ENCODE peak calls at places on chromosomes 13 and 19, in four cellular contexts. One of them, this sample, is unnamed.

GRCh38 chr13:46165485-46166220 is 16.3 kb downstream of the LCP1 start:
- DNase-seq in psoas muscle: no peak
- DNase-seq in fibroblast of lung: no peak
- DNase-seq in thoracic aorta: no peak
- DNase-seq in this sample: peak; percentile 66

GRCh38 chr13:51804295-51805172 is 571 bp upstream of the DHRS12 start:
- DNase-seq in psoas muscle: peak; percentile 65
- DNase-seq in fibroblast of lung: peak; percentile 14
- DNase-seq in thoracic aorta: no peak
- DNase-seq in this sample: no peak

GRCh38 chr19:991174-991931 is 7.2 kb downstream of the WDR18 start:
- DNase-seq in thoracic aorta: no peak
- DNase-seq in fibroblast of lung: peak; percentile 60
- DNase-seq in psoas muscle: peak; percentile 87
- DNase-seq in this sample: no peak

GRCh38 chr19:9645466-9645865 is 24.4 kb upstream of the ZNF561 start:
- DNase-seq in fibroblast of lung: no peak
- DNase-seq in thoracic aorta: no peak
- DNase-seq in psoas muscle: no peak
- DNase-seq in this sample: no peak

GRCh38 chr13:102951808-102952207 is 106.0 kb downstream of the ERCC5 start:
- DNase-seq in fibroblast of lung: no peak
- DNase-seq in psoas muscle: no peak
- DNase-seq in thoracic aorta: no peak
- DNase-seq in this sample: no peak

GRCh38 chr19:39915101-39915847 is 19.2 kb downstream of the FCGBP start:
- DNase-seq in fibroblast of lung: no peak
- DNase-seq in psoas muscle: no peak
- DNase-seq in thoracic aorta: no peak
- DNase-seq in this sample: no peak

GRCh38 chr13:91247768-91248167 is 99.7 kb upstream of the MIR17HG start:
- DNase-seq in psoas muscle: no peak
- DNase-seq in thoracic aorta: no peak
- DNase-seq in fibroblast of lung: peak; percentile 15
- DNase-seq in this sample: no peak

GRCh38 chr13:110400786-110401533 is 93.9 kb downstream of the COL4A2 start:
- DNase-seq in psoas muscle: no peak
- DNase-seq in fibroblast of lung: peak; percentile 71
- DNase-seq in thoracic aorta: no peak
- DNase-seq in this sample: no peak

GRCh38 chr19:55537741-55538111 is 793 bp upstream of the SBK2 start:
- DNase-seq in psoas muscle: no peak
- DNase-seq in fibroblast of lung: no peak
- DNase-seq in thoracic aorta: no peak
- DNase-seq in this sample: no peak

GRCh38 chr13:106533101-106533939 is 2.1 kb downstream of the EFNB2 start:
- DNase-seq in fibroblast of lung: peak; percentile 88
- DNase-seq in psoas muscle: peak; percentile 91
- DNase-seq in thoracic aorta: no peak
- DNase-seq in this sample: peak; percentile 60

GRCh38 chr19:45778010-45778671 is 4.1 kb downstream of the DMPK start:
- DNase-seq in fibroblast of lung: no peak
- DNase-seq in psoas muscle: no peak
- DNase-seq in thoracic aorta: no peak
- DNase-seq in this sample: no peak

GRCh38 chr13:75751350-75751749 is 115.2 kb downstream of the LMO7 start:
- DNase-seq in psoas muscle: no peak
- DNase-seq in thoracic aorta: no peak
- DNase-seq in fibroblast of lung: no peak
- DNase-seq in this sample: no peak

GRCh38 chr19:37855098-37855497 is 51.3 kb downstream of the WDR87 start:
- DNase-seq in fibroblast of lung: peak; percentile 25
- DNase-seq in thoracic aorta: no peak
- DNase-seq in psoas muscle: no peak
- DNase-seq in this sample: peak; percentile 19

GRCh38 chr19:13073263-13073662 is 29.4 kb downstream of the LYL1 start:
- DNase-seq in psoas muscle: no peak
- DNase-seq in fibroblast of lung: no peak
- DNase-seq in thoracic aorta: no peak
- DNase-seq in this sample: no peak
- H3K4me1 ChIP-seq in psoas muscle: peaks cover 69% of the 10 kb centered on the region
- H3K4me1 ChIP-seq in fibroblast of lung: peaks cover 16% of the 10 kb centered on the region
- H3K4me1 ChIP-seq in thoracic aorta: peaks cover 40% of the 10 kb centered on the region
- H3K4me1 ChIP-seq in this sample: no peaks in the 10 kb centered on the region

DNA sequence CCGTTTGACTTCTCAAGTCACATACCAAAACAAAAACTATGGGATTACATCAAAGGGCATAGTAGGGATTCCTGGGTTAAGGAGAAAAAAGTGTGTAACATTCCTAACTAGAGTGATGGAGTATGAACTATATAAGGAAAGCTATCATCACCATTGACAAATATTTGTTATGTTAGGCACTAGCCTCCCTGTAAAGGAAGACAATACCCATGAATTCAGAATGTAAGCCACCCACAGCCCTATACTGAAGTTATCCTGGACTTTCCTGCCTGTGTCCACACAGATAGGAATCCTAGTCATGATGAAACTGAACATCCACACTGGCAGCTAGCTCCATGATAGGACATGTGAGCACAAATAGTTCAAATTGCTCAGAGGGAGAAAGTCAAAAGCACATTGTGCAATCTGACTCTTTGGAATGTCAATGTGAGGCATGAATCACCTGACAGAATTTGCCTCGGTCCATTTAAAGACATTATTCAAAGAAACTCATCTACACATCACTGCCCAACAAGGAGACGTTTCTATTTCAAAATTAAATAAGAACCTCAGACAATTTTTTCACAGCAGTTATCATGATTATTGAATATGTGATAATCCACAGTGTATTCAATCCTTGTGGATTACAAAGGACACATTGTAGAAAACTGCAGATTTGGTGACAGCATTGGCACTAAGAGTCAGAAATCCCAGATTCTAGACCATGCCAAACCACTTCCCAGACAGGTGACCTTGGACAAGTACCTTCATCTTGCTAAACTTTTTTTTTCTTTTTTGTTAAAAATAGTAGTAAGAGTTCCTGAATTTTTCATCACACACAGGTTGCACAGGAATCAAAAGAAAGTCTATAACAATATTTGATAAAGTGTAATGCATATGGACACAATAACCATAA is 529.3 kb downstream of the IRS2 start:
- DNase-seq in thoracic aorta: no peak
- DNase-seq in psoas muscle: no peak
- DNase-seq in fibroblast of lung: peak; percentile 94
- DNase-seq in this sample: peak; percentile 100
- H3K4me1 ChIP-seq in thoracic aorta: no peaks in the 10 kb centered on the region
- H3K4me1 ChIP-seq in psoas muscle: no peaks in the 10 kb centered on the region
- H3K4me1 ChIP-seq in fibroblast of lung: peaks cover 4% of the 10 kb centered on the region
- H3K4me1 ChIP-seq in this sample: peaks cover 32% of the 10 kb centered on the region

GRCh38 chr13:95678967-95679366 is 2.0 kb downstream of the DNAJC3 start:
- DNase-seq in fibroblast of lung: no peak
- DNase-seq in psoas muscle: no peak
- DNase-seq in thoracic aorta: no peak
- DNase-seq in this sample: no peak

GRCh38 chr13:95679722-95680121 is 2.8 kb downstream of the DNAJC3 start:
- DNase-seq in psoas muscle: no peak
- DNase-seq in fibroblast of lung: no peak
- DNase-seq in thoracic aorta: no peak
- DNase-seq in this sample: no peak

GRCh38 chr13:95676100-95676774 is 702 bp upstream of the DNAJC3 start:
- DNase-seq in thoracic aorta: no peak
- DNase-seq in fibroblast of lung: peak; percentile 27
- DNase-seq in psoas muscle: peak; percentile 57
- DNase-seq in this sample: peak; percentile 62

GRCh38 chr13:95677564-95678386 is 836 bp downstream of the DNAJC3 start:
- DNase-seq in thoracic aorta: no peak
- DNase-seq in fibroblast of lung: peak; percentile 31
- DNase-seq in psoas muscle: no peak
- DNase-seq in this sample: peak; percentile 34

DNA sequence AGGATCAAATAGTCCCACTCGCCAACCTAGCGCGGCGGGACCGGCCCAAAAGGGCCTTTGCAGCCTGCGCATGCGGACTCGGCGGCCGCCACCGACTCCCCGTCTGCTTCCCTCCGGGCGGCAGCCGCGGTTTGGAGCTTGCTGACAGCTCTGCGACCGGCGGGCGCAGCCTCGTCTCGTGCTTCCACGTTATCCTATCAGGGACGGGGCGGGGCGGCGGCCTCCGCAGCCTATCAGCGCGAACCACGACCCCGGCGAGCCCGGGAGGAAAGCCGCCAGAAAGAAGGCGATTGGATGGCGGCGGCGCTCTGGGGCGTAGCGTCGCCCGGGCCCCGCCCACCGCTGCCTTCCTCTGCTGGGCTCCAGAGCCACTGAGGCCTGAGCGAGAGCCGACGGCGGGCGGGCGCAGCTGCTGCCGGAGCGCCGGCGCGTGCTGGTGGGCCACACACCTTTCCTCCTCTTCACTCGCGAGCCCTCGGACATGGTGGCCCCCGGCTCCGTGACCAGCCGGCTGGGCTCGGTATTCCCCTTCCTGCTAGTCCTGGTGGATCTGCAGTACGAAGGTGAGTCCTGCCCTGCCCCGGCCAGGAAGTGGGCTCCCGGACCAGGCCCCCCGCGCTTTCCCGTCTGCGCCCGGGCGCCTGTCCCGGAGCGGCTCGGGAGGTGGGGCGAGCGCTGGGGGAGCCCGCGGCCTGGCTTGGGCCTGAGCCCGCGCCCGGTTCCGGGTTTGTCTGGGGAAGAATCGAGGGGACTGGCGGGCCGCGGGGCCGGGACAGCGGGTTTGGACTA is at the start of gene DNAJC3:
- DNase-seq in psoas muscle: peak; percentile 100
- DNase-seq in thoracic aorta: peak; percentile 91
- DNase-seq in fibroblast of lung: peak; percentile 97
- DNase-seq in this sample: peak; percentile 91
- H3K4me1 ChIP-seq in psoas muscle: peaks cover 58% of the 10 kb centered on the region
- H3K4me1 ChIP-seq in thoracic aorta: peaks cover 32% of the 10 kb centered on the region
- H3K4me1 ChIP-seq in fibroblast of lung: peaks cover 2% of the 10 kb centered on the region
- H3K4me1 ChIP-seq in this sample: peaks cover 15% of the 10 kb centered on the region

GRCh38 chr19:5622465-5623396 is at the start of the genes SAFB and SAFB2:
- DNase-seq in thoracic aorta: peak; percentile 96
- DNase-seq in psoas muscle: peak; percentile 100
- DNase-seq in fibroblast of lung: peak; percentile 100
- DNase-seq in this sample: peak; percentile 98

GRCh38 chr19:5624741-5625140 is 1.9 kb downstream of the SAFB start:
- DNase-seq in fibroblast of lung: no peak
- DNase-seq in psoas muscle: no peak
- DNase-seq in thoracic aorta: no peak
- DNase-seq in this sample: no peak

GRCh38 chr19:5623397-5624153 is 692 bp downstream of the SAFB start:
- DNase-seq in psoas muscle: no peak
- DNase-seq in thoracic aorta: no peak
- DNase-seq in fibroblast of lung: no peak
- DNase-seq in this sample: no peak

GRCh38 chr19:5625641-5626040 is 2.8 kb downstream of the SAFB start:
- DNase-seq in psoas muscle: no peak
- DNase-seq in fibroblast of lung: no peak
- DNase-seq in thoracic aorta: no peak
- DNase-seq in this sample: no peak

GRCh38 chr19:5624154-5624663 is 1.3 kb downstream of the SAFB start:
- DNase-seq in fibroblast of lung: peak; percentile 59
- DNase-seq in thoracic aorta: no peak
- DNase-seq in psoas muscle: peak; percentile 71
- DNase-seq in this sample: no peak
- H3K4me1 ChIP-seq in fibroblast of lung: peaks cover 14% of the 10 kb centered on the region
- H3K4me1 ChIP-seq in thoracic aorta: peaks cover 54% of the 10 kb centered on the region
- H3K4me1 ChIP-seq in psoas muscle: peaks cover 73% of the 10 kb centered on the region
- H3K4me1 ChIP-seq in this sample: peaks cover 6% of the 10 kb centered on the region

GRCh38 chr19:15291089-15291488 is 41.2 kb downstream of the BRD4 start:
- DNase-seq in fibroblast of lung: no peak
- DNase-seq in psoas muscle: no peak
- DNase-seq in thoracic aorta: no peak
- DNase-seq in this sample: no peak

GRCh38 chr19:15289673-15290072 is 42.7 kb downstream of the BRD4 start:
- DNase-seq in fibroblast of lung: no peak
- DNase-seq in psoas muscle: no peak
- DNase-seq in thoracic aorta: no peak
- DNase-seq in this sample: no peak

GRCh38 chr19:15291666-15292065 is 40.7 kb downstream of the BRD4 start:
- DNase-seq in psoas muscle: no peak
- DNase-seq in thoracic aorta: no peak
- DNase-seq in fibroblast of lung: no peak
- DNase-seq in this sample: peak; percentile 11

GRCh38 chr19:15288146-15288963 is 44.0 kb downstream of the BRD4 start:
- DNase-seq in thoracic aorta: no peak
- DNase-seq in psoas muscle: no peak
- DNase-seq in fibroblast of lung: no peak
- DNase-seq in this sample: no peak

GRCh38 chr19:15290149-15290548 is 42.2 kb downstream of the BRD4 start:
- DNase-seq in thoracic aorta: no peak
- DNase-seq in psoas muscle: no peak
- DNase-seq in fibroblast of lung: no peak
- DNase-seq in this sample: no peak
- H3K4me1 ChIP-seq in thoracic aorta: peaks cover 80% of the 10 kb centered on the region
- H3K4me1 ChIP-seq in psoas muscle: peaks cover 100% of the 10 kb centered on the region
- H3K4me1 ChIP-seq in fibroblast of lung: peaks cover 36% of the 10 kb centered on the region
- H3K4me1 ChIP-seq in this sample: peaks cover 35% of the 10 kb centered on the region

DNA sequence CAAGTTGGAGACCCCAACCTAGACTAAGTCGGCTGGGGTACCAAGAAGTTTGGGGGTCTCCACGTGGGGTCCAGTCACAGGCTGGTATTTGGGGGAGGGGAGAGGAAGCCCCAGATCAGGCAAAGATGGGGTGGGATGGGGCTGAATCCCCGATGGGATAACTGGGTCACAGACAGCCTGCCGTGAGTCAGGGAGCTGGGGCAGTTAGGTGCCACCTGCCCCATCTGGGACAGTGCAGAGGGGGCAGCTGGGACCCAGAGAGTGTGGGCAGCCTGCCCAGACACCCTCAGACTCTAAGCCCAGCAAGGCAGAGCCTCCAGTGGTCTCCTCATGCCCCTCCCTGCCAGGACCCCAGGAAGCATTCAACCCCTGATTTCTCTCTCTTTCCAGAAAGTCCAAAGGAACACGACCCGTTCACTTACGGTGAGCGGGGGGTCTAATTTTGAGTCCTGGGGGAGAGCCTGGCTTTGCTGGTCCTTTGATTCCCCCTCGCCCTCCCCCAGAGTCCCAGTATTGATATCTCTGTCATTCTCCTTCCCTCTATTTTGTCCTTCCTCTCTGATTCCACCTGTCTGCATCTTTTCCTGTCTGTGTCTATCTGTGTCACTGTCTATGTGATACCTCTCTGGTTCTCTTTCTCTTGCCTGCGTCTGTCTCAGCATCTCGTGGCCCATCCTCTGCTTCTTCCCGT is 1.7 kb downstream of the FXYD1 start:
- DNase-seq in thoracic aorta: no peak
- DNase-seq in fibroblast of lung: no peak
- DNase-seq in psoas muscle: peak; percentile 76
- DNase-seq in this sample: no peak
- H3K4me1 ChIP-seq in thoracic aorta: peaks cover 19% of the 10 kb centered on the region
- H3K4me1 ChIP-seq in fibroblast of lung: peaks cover 28% of the 10 kb centered on the region
- H3K4me1 ChIP-seq in psoas muscle: peaks cover 26% of the 10 kb centered on the region
- H3K4me1 ChIP-seq in this sample: peaks cover 13% of the 10 kb centered on the region

GRCh38 chr19:19460761-19461265 is 54.5 kb downstream of the TSSK6 start:
- DNase-seq in fibroblast of lung: no peak
- DNase-seq in psoas muscle: peak; percentile 84
- DNase-seq in thoracic aorta: no peak
- DNase-seq in this sample: no peak
- H3K4me1 ChIP-seq in fibroblast of lung: peaks cover 62% of the 10 kb centered on the region
- H3K4me1 ChIP-seq in psoas muscle: peaks cover 75% of the 10 kb centered on the region
- H3K4me1 ChIP-seq in thoracic aorta: peaks cover 61% of the 10 kb centered on the region
- H3K4me1 ChIP-seq in this sample: peaks cover 50% of the 10 kb centered on the region

This sample was measured in foreskin keratinocyte.